ENCODE peak calls at places on chromosome 7, in seven cellular contexts. V is left ventricle myocardium inferior, G is uterus, D is fibroblast of lung, K is adrenal gland, B is right lobe of liver, P is mammary epithelial cell. U is an unnamed sample.

GRCh38 chr7:40649247-40649646 is 514.4 kb downstream of the SUGCT start:
- DNase-seq in B (no peak), P (no peak), V (no peak), D (no peak), K (no peak), G (no peak), U (no peak)

GRCh38 chr7:100613447-100614185 is 1.3 kb downstream of the MOSPD3 start:
- DNase-seq in K (no peak), D (no peak), V (no peak), P (no peak), B (no peak), G (no peak), U (no peak)

GRCh38 chr7:40676220-40676619 is 541.4 kb downstream of the SUGCT start:
- DNase-seq in D (no peak), V (no peak), G (no peak), K (no peak), B (no peak), P (no peak), U (no peak)

GRCh38 chr7:100515072-100515532 is 23.9 kb upstream of the AGFG2 start:
- DNase-seq in V (no peak), D (peak), G (no peak), K (no peak), B (no peak), P (peak), U (no peak)

GRCh38 chr7:28355553-28356319 is 56.6 kb upstream of the CREB5 start:
- DNase-seq in D (peak), K (no peak), B (no peak), V (no peak), P (no peak), G (no peak), U (no peak)

GRCh38 chr7:134910214-134910890 is 76.0 kb upstream of the AGBL3 start:
- DNase-seq in G (no peak), B (peak), V (no peak), P (no peak), D (no peak), K (no peak), U (no peak)

GRCh38 chr7:157442993-157443831 is 106.4 kb downstream of the DNAJB6 start:
- DNase-seq in B (no peak), P (no peak), G (no peak), K (no peak), D (no peak), V (no peak), U (peak)

GRCh38 chr7:39621261-39621660 is 2.1 kb upstream of the RALA start:
- DNase-seq in D (peak), G (no peak), K (no peak), B (no peak), V (no peak), P (peak), U (no peak)

GRCh38 chr7:128453836-128454804 is 1.6 kb upstream of the HILPDA start:
- DNase-seq in G (peak), K (peak), V (peak), B (peak), P (no peak), D (peak), U (peak)

GRCh38 chr7:122914812-122915211 is 28.6 kb upstream of the CADPS2 start:
- DNase-seq in P (no peak), G (no peak), B (no peak), D (no peak), K (no peak), V (no peak), U (no peak)

GRCh38 chr7:133786401-133786937 is 340.7 kb upstream of the LRGUK start:
- DNase-seq in B (no peak), D (no peak), V (no peak), G (no peak), P (no peak), K (no peak), U (no peak)

GRCh38 chr7:311131-311680 is 21.2 kb downstream of the FOXL3 start:
- DNase-seq in V (no peak), P (no peak), B (no peak), G (no peak), D (no peak), K (no peak), U (no peak)

GRCh38 chr7:157136372-157136771 is 2.4 kb upstream of the UBE3C start:
- DNase-seq in P (peak), D (peak), K (no peak), V (no peak), G (no peak), B (no peak), U (no peak)

GRCh38 chr7:17640730-17641377 is 299.4 kb downstream of the SNX13 start:
- DNase-seq in K (no peak), G (no peak), B (no peak), V (no peak), P (no peak), D (peak), U (no peak)

GRCh38 chr7:127713758-127714157 is 61.8 kb downstream of the SND1 start:
- DNase-seq in D (no peak), K (no peak), B (no peak), P (no peak), G (no peak), V (no peak), U (no peak)

GRCh38 chr7:121803041-121803440 is 69.9 kb upstream of the PTPRZ1 start:
- DNase-seq in G (no peak), B (no peak), V (no peak), K (no peak), D (peak), P (no peak), U (no peak)

GRCh38 chr7:147586526-147586925 is 1004.0 kb upstream of the C7orf33 start:
- DNase-seq in V (no peak), K (no peak), P (peak), B (no peak), G (no peak), D (no peak), U (no peak)

GRCh38 chr7:43590862-43591550 is 8.1 kb downstream of the STK17A start:
- DNase-seq in D (no peak), G (no peak), V (no peak), P (no peak), K (no peak), B (no peak), U (no peak)

GRCh38 chr7:133183042-133183441 is 69.8 kb upstream of the EXOC4 start:
- DNase-seq in B (no peak), V (no peak), G (no peak), D (no peak), P (no peak), K (no peak), U (no peak)

GRCh38 chr7:88668591-88668990 is 90.9 kb upstream of the ZNF804B start:
- DNase-seq in G (no peak), D (no peak), B (no peak), K (no peak), V (no peak), P (no peak), U (no peak)

GRCh38 chr7:131019351-131019750 is 285.3 kb upstream of the KLF14 start:
- DNase-seq in G (no peak), V (no peak), D (no peak), B (no peak), K (no peak), P (no peak), U (no peak)
- H3K4me3 ChIP-seq in G (no peak), V (no peak), D (no peak), B (no peak), K (no peak), P (no peak), U (no peak)

GRCh38 chr7:141483044-141483443 is 68.2 kb upstream of the AGK start:
- DNase-seq in B (no peak), V (no peak), D (no peak), K (no peak), P (peak), G (no peak), U (no peak)
- H3K27ac ChIP-seq in B (no peak), V (no peak), D (no peak), K (no peak), P (no peak), G (no peak), U (no peak)

DNA sequence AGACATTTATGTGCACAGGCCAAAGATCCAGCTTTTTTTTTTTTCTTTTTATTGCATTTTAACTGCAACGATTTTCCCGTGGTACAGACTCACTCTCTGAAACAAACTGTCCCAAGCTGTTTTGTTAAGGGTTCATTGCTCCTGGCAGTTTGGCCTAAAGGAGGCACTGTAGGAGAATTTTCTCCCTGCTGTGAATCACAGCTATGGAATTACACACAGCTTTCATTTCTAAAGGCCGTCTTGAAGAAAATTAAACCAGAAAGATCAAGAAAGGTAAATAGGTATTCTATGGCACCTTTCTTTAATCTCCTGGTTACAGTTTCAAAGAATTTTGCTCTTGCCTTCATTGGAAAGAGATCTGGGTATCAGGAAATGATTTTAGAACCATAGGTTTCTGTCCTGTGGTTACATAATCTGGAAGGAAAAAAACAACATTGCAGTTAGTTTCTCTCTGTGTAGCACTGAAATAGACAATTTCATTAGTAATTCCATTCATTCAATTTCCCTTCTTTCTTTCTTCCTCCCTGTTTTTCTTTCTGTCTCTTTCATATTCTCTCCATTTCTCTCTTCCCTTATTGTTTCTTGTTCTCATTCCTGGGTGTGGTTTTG is 51.2 kb downstream of the PDK4 start:
- DNase-seq in K (peak), P (peak), D (peak), B (no peak), V (no peak), G (peak), U (no peak)
- H3K4me3 ChIP-seq in K (peak), P (no peak), D (peak), B (no peak), V (peak), G (peak), U (peak)

GRCh38 chr7:20785211-20786048 is 1.3 kb downstream of the SP8 start:
- DNase-seq in G (no peak), P (peak), B (peak), V (no peak), D (no peak), K (no peak), U (no peak)
- H3K27ac ChIP-seq in G (no peak), P (no peak), B (no peak), V (no peak), D (no peak), K (no peak), U (no peak)

GRCh38 chr7:114086491-114086905 is 167.7 kb upstream of the PPP1R3A start:
- DNase-seq in V (peak), D (peak), P (no peak), K (peak), G (peak), B (peak), U (peak)

GRCh38 chr7:114083714-114084113 is 164.9 kb upstream of the PPP1R3A start:
- DNase-seq in V (no peak), K (no peak), D (no peak), P (no peak), B (no peak), G (no peak), U (no peak)

GRCh38 chr7:114085592-114086490 is 167.0 kb upstream of the PPP1R3A start:
- DNase-seq in P (peak), B (peak), K (peak), G (peak), D (peak), V (peak), U (peak)

GRCh38 chr7:114084381-114085312 is 165.8 kb upstream of the PPP1R3A start:
- DNase-seq in G (peak), D (peak), B (peak), V (peak), P (no peak), K (peak), U (peak)

DNA sequence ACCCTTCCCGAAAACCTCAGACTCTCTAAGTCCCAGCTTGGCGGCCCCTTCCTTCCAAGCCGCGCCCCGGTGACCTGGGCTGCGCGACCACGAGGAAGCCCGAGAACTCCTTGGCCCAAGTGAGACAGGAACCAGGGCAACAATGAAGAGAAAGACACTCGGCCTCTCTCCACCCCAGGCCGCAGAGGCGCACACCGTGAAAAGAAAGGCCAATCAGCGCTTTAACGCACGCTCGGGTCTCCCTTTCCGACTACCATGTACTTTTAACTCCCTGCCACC is 166.4 kb upstream of the PPP1R3A start:
- DNase-seq in P (peak), G (no peak), K (no peak), B (no peak), D (no peak), V (no peak), U (no peak)
- H3K4me3 ChIP-seq in P (peak), G (peak), K (peak), B (peak), D (peak), V (peak), U (peak)